ENCODE peak calls at places on chromosomes 6 and 20, in six cellular contexts. One of them, this sample, is unnamed.
A peak's percentile ranks its signal among the peaks of the same experiment; 100 is the strongest.

GRCh38 chr6:106155219-106155830 is 69.2 kb downstream of the PRDM1 start:
- DNase-seq in A549: no peak
- DNase-seq in GM12878: no peak
- DNase-seq in K562: peak; percentile 59
- DNase-seq in endothelial cell of umbilical vein: no peak
- DNase-seq in HepG2: no peak
- DNase-seq in this sample: no peak

GRCh38 chr6:163355471-163355991 is 59.0 kb upstream of the QKI start:
- DNase-seq in A549: no peak
- DNase-seq in GM12878: no peak
- DNase-seq in K562: no peak
- DNase-seq in endothelial cell of umbilical vein: peak; percentile 93
- DNase-seq in HepG2: peak; percentile 15
- DNase-seq in this sample: peak; percentile 88

GRCh38 chr6:9136141-9136865 is 701.0 kb upstream of the SLC35B3 start:
- DNase-seq in A549: no peak
- DNase-seq in GM12878: no peak
- DNase-seq in K562: no peak
- DNase-seq in endothelial cell of umbilical vein: no peak
- DNase-seq in HepG2: no peak
- DNase-seq in this sample: no peak

GRCh38 chr20:2387180-2387577 is 6.5 kb downstream of the TGM6 start:
- DNase-seq in A549: peak; percentile 51
- DNase-seq in GM12878: peak; percentile 21
- DNase-seq in K562: peak; percentile 59
- DNase-seq in endothelial cell of umbilical vein: peak; percentile 33
- DNase-seq in HepG2: peak; percentile 48
- DNase-seq in this sample: peak; percentile 70

GRCh38 chr6:159713984-159714383 is 13.3 kb upstream of the WTAP start:
- DNase-seq in A549: no peak
- DNase-seq in GM12878: no peak
- DNase-seq in K562: no peak
- DNase-seq in endothelial cell of umbilical vein: no peak
- DNase-seq in HepG2: no peak
- DNase-seq in this sample: no peak

GRCh38 chr20:5261763-5262162 is 55.0 kb downstream of the PROKR2 start:
- DNase-seq in A549: no peak
- DNase-seq in GM12878: no peak
- DNase-seq in K562: no peak
- DNase-seq in endothelial cell of umbilical vein: no peak
- DNase-seq in HepG2: no peak
- DNase-seq in this sample: no peak

GRCh38 chr6:152575621-152576150 is 61.5 kb downstream of the SYNE1 start:
- DNase-seq in A549: no peak
- DNase-seq in GM12878: no peak
- DNase-seq in K562: no peak
- DNase-seq in endothelial cell of umbilical vein: no peak
- DNase-seq in HepG2: no peak
- DNase-seq in this sample: peak; percentile 10

GRCh38 chr20:32727663-32728062 is 15.6 kb downstream of the COMMD7 start:
- DNase-seq in A549: no peak
- DNase-seq in GM12878: no peak
- DNase-seq in K562: no peak
- DNase-seq in endothelial cell of umbilical vein: no peak
- DNase-seq in HepG2: no peak
- DNase-seq in this sample: no peak

GRCh38 chr6:170378502-170378901 is 71.9 kb downstream of the FAM120B start:
- DNase-seq in A549: no peak
- DNase-seq in GM12878: no peak
- DNase-seq in K562: no peak
- DNase-seq in endothelial cell of umbilical vein: no peak
- DNase-seq in HepG2: no peak
- DNase-seq in this sample: no peak

GRCh38 chr6:134455319-134455718 is 137.4 kb upstream of the SGK1 start:
- DNase-seq in A549: no peak
- DNase-seq in GM12878: no peak
- DNase-seq in K562: no peak
- DNase-seq in endothelial cell of umbilical vein: no peak
- DNase-seq in HepG2: no peak
- DNase-seq in this sample: no peak

GRCh38 chr6:143958839-143959399 is 49.1 kb downstream of the PLAGL1 start:
- DNase-seq in A549: no peak
- DNase-seq in GM12878: no peak
- DNase-seq in K562: no peak
- DNase-seq in endothelial cell of umbilical vein: no peak
- DNase-seq in HepG2: peak; percentile 33
- DNase-seq in this sample: no peak

GRCh38 chr20:35515949-35516645 is 13.4 kb downstream of the C20orf173 start:
- DNase-seq in A549: peak; percentile 29
- DNase-seq in GM12878: no peak
- DNase-seq in K562: peak; percentile 22
- DNase-seq in endothelial cell of umbilical vein: no peak
- DNase-seq in HepG2: no peak
- DNase-seq in this sample: peak; percentile 41

GRCh38 chr6:16944601-16945000 is 157.2 kb upstream of the STMND1 start:
- DNase-seq in A549: no peak
- DNase-seq in GM12878: no peak
- DNase-seq in K562: no peak
- DNase-seq in endothelial cell of umbilical vein: no peak
- DNase-seq in HepG2: no peak
- DNase-seq in this sample: no peak

GRCh38 chr6:136975089-136975715 is 53.1 kb downstream of the SLC35D3 start:
- DNase-seq in A549: no peak
- DNase-seq in GM12878: no peak
- DNase-seq in K562: no peak
- DNase-seq in endothelial cell of umbilical vein: no peak
- DNase-seq in HepG2: no peak
- DNase-seq in this sample: no peak

GRCh38 chr6:37435816-37436215 is 2.8 kb downstream of the CMTR1 start:
- DNase-seq in A549: no peak
- DNase-seq in GM12878: no peak
- DNase-seq in K562: no peak
- DNase-seq in endothelial cell of umbilical vein: no peak
- DNase-seq in HepG2: no peak
- DNase-seq in this sample: peak; percentile 13
- TF ChIP-seq CTCF in A549: no peak
- TF ChIP-seq CTCF in GM12878: peak; percentile 25
- TF ChIP-seq CTCF in K562: no peak
- TF ChIP-seq CTCF in endothelial cell of umbilical vein: no peak
- TF ChIP-seq CTCF in HepG2: no peak
- TF ChIP-seq CTCF in this sample: no peak

GRCh38 chr20:24571159-24571558 is 101.7 kb downstream of the SYNDIG1 start:
- DNase-seq in A549: no peak
- DNase-seq in GM12878: no peak
- DNase-seq in K562: no peak
- DNase-seq in endothelial cell of umbilical vein: no peak
- DNase-seq in HepG2: no peak
- DNase-seq in this sample: no peak

GRCh38 chr20:24565952-24566351 is 96.5 kb downstream of the SYNDIG1 start:
- DNase-seq in A549: no peak
- DNase-seq in GM12878: no peak
- DNase-seq in K562: no peak
- DNase-seq in endothelial cell of umbilical vein: no peak
- DNase-seq in HepG2: no peak
- DNase-seq in this sample: no peak

GRCh38 chr20:24568842-24569241 is 99.4 kb downstream of the SYNDIG1 start:
- DNase-seq in A549: no peak
- DNase-seq in GM12878: no peak
- DNase-seq in K562: no peak
- DNase-seq in endothelial cell of umbilical vein: no peak
- DNase-seq in HepG2: no peak
- DNase-seq in this sample: no peak

GRCh38 chr20:24567508-24567907 is 98.1 kb downstream of the SYNDIG1 start:
- DNase-seq in A549: no peak
- DNase-seq in GM12878: no peak
- DNase-seq in K562: no peak
- DNase-seq in endothelial cell of umbilical vein: no peak
- DNase-seq in HepG2: no peak
- DNase-seq in this sample: no peak

DNA sequence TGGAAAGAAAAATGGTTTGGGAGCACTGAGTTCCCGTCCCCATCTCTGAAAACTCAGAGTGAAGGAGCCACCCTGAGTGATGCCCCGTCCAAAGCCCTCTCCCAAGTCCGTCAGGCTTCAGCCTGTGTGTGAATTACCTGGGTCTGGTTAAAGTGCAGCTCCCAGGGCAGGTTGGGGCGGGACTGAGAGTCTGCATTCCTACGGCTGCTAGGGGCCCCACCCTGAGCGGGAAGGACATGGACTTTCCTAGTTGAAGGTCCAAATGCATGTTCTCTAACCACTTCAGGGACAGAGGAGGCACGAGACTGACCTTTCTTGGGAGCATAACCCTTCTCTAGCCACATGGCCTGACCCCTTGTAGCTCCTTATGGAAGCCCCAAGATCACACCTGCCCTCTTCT is 97.2 kb downstream of the SYNDIG1 start:
- DNase-seq in A549: no peak
- DNase-seq in GM12878: no peak
- DNase-seq in K562: no peak
- DNase-seq in endothelial cell of umbilical vein: no peak
- DNase-seq in HepG2: no peak
- DNase-seq in this sample: no peak
- TF ChIP-seq MYC in A549: no peak
- TF ChIP-seq MYC in GM12878: no peak
- TF ChIP-seq MYC in K562: no peak
- TF ChIP-seq MYC in endothelial cell of umbilical vein: no peak
- TF ChIP-seq MYC in HepG2: no peak
- TF ChIP-seq MYC in this sample: no peak

DNA sequence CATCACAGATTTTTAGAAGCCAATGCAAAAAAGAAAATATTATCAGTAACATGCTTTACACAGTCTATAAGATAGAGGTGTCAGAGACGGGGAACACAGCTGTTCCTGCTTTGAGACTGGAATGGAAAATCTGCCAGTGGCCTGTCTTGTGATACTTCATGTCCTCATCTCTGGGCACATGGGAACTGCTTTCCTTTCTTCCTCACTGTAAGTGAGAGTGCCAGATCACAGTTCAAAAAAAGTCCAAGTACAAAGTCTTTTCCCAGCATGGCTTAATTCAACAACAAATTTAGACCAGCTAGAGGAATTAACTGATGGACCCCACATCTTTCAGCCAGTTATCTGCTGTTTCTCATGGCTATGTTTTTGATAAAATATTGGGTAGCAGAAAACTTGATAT is 490.4 kb downstream of the CDKAL1 start:
- DNase-seq in A549: no peak
- DNase-seq in GM12878: no peak
- DNase-seq in K562: no peak
- DNase-seq in endothelial cell of umbilical vein: peak; percentile 17
- DNase-seq in HepG2: peak; percentile 28
- DNase-seq in this sample: no peak
- TF ChIP-seq MAX in A549: no peak
- TF ChIP-seq MAX in GM12878: no peak
- TF ChIP-seq MAX in K562: no peak
- TF ChIP-seq MAX in endothelial cell of umbilical vein: no peak
- TF ChIP-seq MAX in HepG2: peak; percentile 22
- TF ChIP-seq MAX in this sample: no peak

GRCh38 chr6:72042088-72042487 is 155.7 kb downstream of the RIMS1 start:
- DNase-seq in A549: no peak
- DNase-seq in GM12878: no peak
- DNase-seq in K562: no peak
- DNase-seq in endothelial cell of umbilical vein: no peak
- DNase-seq in HepG2: no peak
- DNase-seq in this sample: peak; percentile 12
- TF ChIP-seq CTCF in A549: no peak
- TF ChIP-seq CTCF in GM12878: peak; percentile 30
- TF ChIP-seq CTCF in K562: no peak
- TF ChIP-seq CTCF in endothelial cell of umbilical vein: no peak
- TF ChIP-seq CTCF in HepG2: no peak
- TF ChIP-seq CTCF in this sample: no peak

GRCh38 chr20:47271216-47271615 is 85.3 kb downstream of the ZMYND8 start:
- DNase-seq in A549: no peak
- DNase-seq in GM12878: no peak
- DNase-seq in K562: no peak
- DNase-seq in endothelial cell of umbilical vein: no peak
- DNase-seq in HepG2: no peak
- DNase-seq in this sample: no peak

GRCh38 chr20:47272893-47273590 is 83.5 kb downstream of the ZMYND8 start:
- DNase-seq in A549: peak; percentile 77
- DNase-seq in GM12878: peak; percentile 46
- DNase-seq in K562: peak; percentile 73
- DNase-seq in endothelial cell of umbilical vein: peak; percentile 80
- DNase-seq in HepG2: peak; percentile 78
- DNase-seq in this sample: peak; percentile 70

GRCh38 chr20:47275548-47275947 is 81.0 kb downstream of the ZMYND8 start:
- DNase-seq in A549: no peak
- DNase-seq in GM12878: no peak
- DNase-seq in K562: no peak
- DNase-seq in endothelial cell of umbilical vein: no peak
- DNase-seq in HepG2: no peak
- DNase-seq in this sample: no peak

GRCh38 chr20:47274449-47275108 is 81.9 kb downstream of the ZMYND8 start:
- DNase-seq in A549: peak; percentile 87
- DNase-seq in GM12878: peak; percentile 87
- DNase-seq in K562: peak; percentile 40
- DNase-seq in endothelial cell of umbilical vein: peak; percentile 96
- DNase-seq in HepG2: peak; percentile 71
- DNase-seq in this sample: peak; percentile 67

DNA sequence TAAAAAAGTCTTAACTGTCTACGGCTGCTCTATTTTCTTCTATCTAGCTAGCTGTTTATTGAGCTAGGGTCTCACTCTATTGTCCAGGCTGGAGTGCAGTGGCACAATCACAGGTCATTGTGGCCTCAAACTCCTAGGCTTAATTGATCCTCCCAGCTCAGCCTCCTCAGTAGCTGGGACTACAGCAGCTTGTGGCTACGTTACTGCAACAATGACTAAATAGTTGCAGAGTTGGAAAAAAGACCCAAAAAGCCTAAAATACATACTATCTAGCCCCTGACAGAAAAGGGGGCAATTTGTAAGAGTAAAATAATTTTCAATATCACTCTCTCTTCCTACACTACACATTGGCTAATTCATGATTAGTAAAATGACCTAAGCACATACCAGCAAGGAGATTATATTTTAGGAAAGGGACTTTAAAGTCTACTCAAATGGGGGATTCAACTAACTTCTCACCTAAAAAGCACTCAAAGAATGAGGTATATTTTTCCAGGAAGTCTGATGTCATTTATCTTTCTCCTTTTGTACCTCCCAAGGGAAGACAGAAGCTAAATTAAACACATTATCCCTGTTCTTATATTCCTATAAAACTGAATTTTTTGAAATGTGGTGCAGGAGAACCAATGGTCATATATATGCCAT is 82.8 kb downstream of the ZMYND8 start:
- DNase-seq in A549: peak; percentile 43
- DNase-seq in GM12878: no peak
- DNase-seq in K562: no peak
- DNase-seq in endothelial cell of umbilical vein: no peak
- DNase-seq in HepG2: no peak
- DNase-seq in this sample: no peak
- TF ChIP-seq MYC in A549: no peak
- TF ChIP-seq MYC in GM12878: no peak
- TF ChIP-seq MYC in K562: no peak
- TF ChIP-seq MYC in endothelial cell of umbilical vein: no peak
- TF ChIP-seq MYC in HepG2: no peak
- TF ChIP-seq MYC in this sample: no peak

This sample was measured in NB4.